ENCODE peak calls at places on chromosome 7, in seven cellular contexts. One of them, this sample, is unnamed.

GRCh38 chr7:104814671-104815400 is 199.2 kb upstream of the KMT2E start:
- DNase-seq in GM18507: no peak
- DNase-seq in cardiac muscle cell: no peak
- DNase-seq in HT-29: no peak
- DNase-seq in heart left ventricle: no peak
- DNase-seq in activated CD8-positive, alpha-beta memory T cell treated with anti-CD3 and anti-CD28 coated beads for 48 hours: no peak
- DNase-seq in Daoy: no peak
- DNase-seq in this sample: no peak

GRCh38 chr7:151080091-151080521 is 503 bp downstream of the FASTK start:
- DNase-seq in GM18507: no peak
- DNase-seq in cardiac muscle cell: peak
- DNase-seq in HT-29: peak
- DNase-seq in heart left ventricle: no peak
- DNase-seq in activated CD8-positive, alpha-beta memory T cell treated with anti-CD3 and anti-CD28 coated beads for 48 hours: no peak
- DNase-seq in Daoy: peak
- DNase-seq in this sample: no peak

GRCh38 chr7:22296265-22296566 is 60.7 kb downstream of the RAPGEF5 start:
- DNase-seq in GM18507: no peak
- DNase-seq in cardiac muscle cell: no peak
- DNase-seq in HT-29: no peak
- DNase-seq in heart left ventricle: no peak
- DNase-seq in activated CD8-positive, alpha-beta memory T cell treated with anti-CD3 and anti-CD28 coated beads for 48 hours: no peak
- DNase-seq in Daoy: no peak
- DNase-seq in this sample: no peak

GRCh38 chr7:107622429-107622828 is 38.2 kb upstream of the SLC26A4 start:
- DNase-seq in GM18507: no peak
- DNase-seq in cardiac muscle cell: peak
- DNase-seq in HT-29: peak
- DNase-seq in heart left ventricle: no peak
- DNase-seq in activated CD8-positive, alpha-beta memory T cell treated with anti-CD3 and anti-CD28 coated beads for 48 hours: no peak
- DNase-seq in Daoy: peak
- DNase-seq in this sample: no peak

GRCh38 chr7:110522751-110523200 is 568.2 kb upstream of the LRRN3 start:
- DNase-seq in GM18507: no peak
- DNase-seq in cardiac muscle cell: no peak
- DNase-seq in HT-29: peak
- DNase-seq in heart left ventricle: no peak
- DNase-seq in activated CD8-positive, alpha-beta memory T cell treated with anti-CD3 and anti-CD28 coated beads for 48 hours: no peak
- DNase-seq in Daoy: no peak
- DNase-seq in this sample: no peak

GRCh38 chr7:2838873-2839578 is 5.1 kb downstream of the GNA12 start:
- DNase-seq in GM18507: no peak
- DNase-seq in cardiac muscle cell: peak
- DNase-seq in HT-29: no peak
- DNase-seq in heart left ventricle: no peak
- DNase-seq in activated CD8-positive, alpha-beta memory T cell treated with anti-CD3 and anti-CD28 coated beads for 48 hours: no peak
- DNase-seq in Daoy: no peak
- DNase-seq in this sample: no peak

GRCh38 chr7:44150966-44151678 is 10.0 kb upstream of the MYL7 start:
- DNase-seq in GM18507: no peak
- DNase-seq in cardiac muscle cell: no peak
- DNase-seq in HT-29: no peak
- DNase-seq in heart left ventricle: no peak
- DNase-seq in activated CD8-positive, alpha-beta memory T cell treated with anti-CD3 and anti-CD28 coated beads for 48 hours: no peak
- DNase-seq in Daoy: no peak
- DNase-seq in this sample: no peak

GRCh38 chr7:1926908-1927306 is 256.8 kb downstream of the ELFN1 start:
- DNase-seq in GM18507: no peak
- DNase-seq in cardiac muscle cell: no peak
- DNase-seq in HT-29: no peak
- DNase-seq in heart left ventricle: no peak
- DNase-seq in activated CD8-positive, alpha-beta memory T cell treated with anti-CD3 and anti-CD28 coated beads for 48 hours: no peak
- DNase-seq in Daoy: no peak
- DNase-seq in this sample: no peak

GRCh38 chr7:80659120-80660055 is 20.9 kb downstream of the CD36 start:
- DNase-seq in GM18507: no peak
- DNase-seq in cardiac muscle cell: peak
- DNase-seq in HT-29: peak
- DNase-seq in heart left ventricle: no peak
- DNase-seq in activated CD8-positive, alpha-beta memory T cell treated with anti-CD3 and anti-CD28 coated beads for 48 hours: no peak
- DNase-seq in Daoy: peak
- DNase-seq in this sample: no peak

GRCh38 chr7:117896339-117896738 is 23.1 kb upstream of the CTTNBP2 start:
- DNase-seq in GM18507: no peak
- DNase-seq in cardiac muscle cell: no peak
- DNase-seq in HT-29: no peak
- DNase-seq in heart left ventricle: no peak
- DNase-seq in activated CD8-positive, alpha-beta memory T cell treated with anti-CD3 and anti-CD28 coated beads for 48 hours: no peak
- DNase-seq in Daoy: no peak
- DNase-seq in this sample: no peak

GRCh38 chr7:1704326-1705241 is 34.5 kb downstream of the ELFN1 start:
- DNase-seq in GM18507: no peak
- DNase-seq in cardiac muscle cell: no peak
- DNase-seq in HT-29: no peak
- DNase-seq in heart left ventricle: peak
- DNase-seq in activated CD8-positive, alpha-beta memory T cell treated with anti-CD3 and anti-CD28 coated beads for 48 hours: no peak
- DNase-seq in Daoy: peak
- DNase-seq in this sample: no peak

GRCh38 chr7:52410032-52410431 is 625.4 kb upstream of the POM121L12 start:
- DNase-seq in GM18507: no peak
- DNase-seq in cardiac muscle cell: no peak
- DNase-seq in HT-29: no peak
- DNase-seq in heart left ventricle: no peak
- DNase-seq in activated CD8-positive, alpha-beta memory T cell treated with anti-CD3 and anti-CD28 coated beads for 48 hours: no peak
- DNase-seq in Daoy: no peak
- DNase-seq in this sample: no peak

GRCh38 chr7:130491841-130492518 is at the start of gene MEST:
- DNase-seq in GM18507: no peak
- DNase-seq in cardiac muscle cell: peak
- DNase-seq in HT-29: no peak
- DNase-seq in heart left ventricle: no peak
- DNase-seq in activated CD8-positive, alpha-beta memory T cell treated with anti-CD3 and anti-CD28 coated beads for 48 hours: no peak
- DNase-seq in Daoy: peak
- DNase-seq in this sample: peak

GRCh38 chr7:2720024-2720423 is 32.0 kb downstream of the AMZ1 start:
- DNase-seq in GM18507: no peak
- DNase-seq in cardiac muscle cell: no peak
- DNase-seq in HT-29: no peak
- DNase-seq in heart left ventricle: no peak
- DNase-seq in activated CD8-positive, alpha-beta memory T cell treated with anti-CD3 and anti-CD28 coated beads for 48 hours: no peak
- DNase-seq in Daoy: no peak
- DNase-seq in this sample: no peak

This sample was measured in stimulated activated effector memory CD8-positive, alpha-beta T cell treated with anti-CD3 and anti-CD28 coated beads, Interleukin-12 subunit alpha, Interleukin-12 subunit beta, amount 100 ng/mL, for 72 hours.